ENCODE peak calls at places on chromosomes 13 and 19, in four cellular contexts. D is amniotic stem cell, W is anterior cingulate cortex, U is cardiac fibroblast. E is an unnamed sample.

GRCh38 chr19:771332-771785 is 20.4 kb downstream of the MISP start:
- DNase-seq in D (no peak), W (no peak), U (peak), E (no peak)

GRCh38 chr19:56273563-56274117 is 1.1 kb downstream of the EDDM13 start:
- DNase-seq in D (no peak), W (no peak), U (peak), E (no peak)

GRCh38 chr13:24734951-24735350 is 29.0 kb upstream of the RNF17 start:
- DNase-seq in D (no peak), W (no peak), U (no peak), E (no peak)

GRCh38 chr13:105642511-105642958 is 892.9 kb downstream of the EFNB2 start:
- DNase-seq in D (no peak), W (no peak), U (peak), E (no peak)

GRCh38 chr13:42066542-42066941 is 18.1 kb downstream of the DGKH start:
- DNase-seq in D (peak), W (no peak), U (peak), E (peak)

GRCh38 chr19:34096020-34096915 is 76.0 kb upstream of the LSM14A start:
- DNase-seq in D (peak), W (no peak), U (peak), E (peak)

GRCh38 chr13:24127116-24127631 is 33.3 kb upstream of the SPATA13 start:
- DNase-seq in D (no peak), W (no peak), U (peak), E (peak)

GRCh38 chr13:47478985-47479384 is 522.1 kb downstream of the SUCLA2 start:
- DNase-seq in D (no peak), W (no peak), U (no peak), E (no peak)

GRCh38 chr19:54452626-54453025 is 3.6 kb downstream of the LENG8 start:
- DNase-seq in D (no peak), W (no peak), U (no peak), E (no peak)

GRCh38 chr19:5624154-5624663 is 1.3 kb downstream of the SAFB start:
- DNase-seq in D (no peak), W (no peak), U (peak), E (no peak)

GRCh38 chr19:51921949-51922348 is 5.3 kb upstream of the ZNF613 start:
- DNase-seq in D (no peak), W (no peak), U (peak), E (no peak)

GRCh38 chr19:1749373-1750342 is 3.6 kb upstream of the ONECUT3 start:
- DNase-seq in D (no peak), W (no peak), U (no peak), E (no peak)

GRCh38 chr13:113646376-113646775 is 11.6 kb downstream of the ATP4B start:
- DNase-seq in D (no peak), W (no peak), U (no peak), E (no peak)